ENCODE peak calls at places on chromosome 5, in eight cellular contexts. G, H, M, C, A, W, J and K are unnamed samples.
A peak's percentile ranks its signal among the peaks of the same experiment; 100 is the strongest.

GRCh38 chr5:160333726-160334125 is 21.4 kb upstream of the CCNJL start:
- DNase-seq in C (no peak), M (no peak), W (peak; percentile 18), A (no peak), J (no peak), G (peak; percentile 21), H (peak; percentile 60), K (no peak)

GRCh38 chr5:149895416-149896345 is 48.9 kb downstream of the PDE6A start:
- DNase-seq in J (no peak), A (no peak), C (no peak), W (no peak), H (peak; percentile 78), G (peak; percentile 61), M (no peak), K (no peak)

GRCh38 chr5:174317261-174317894 is 271.9 kb downstream of the NSG2 start:
- DNase-seq in H (peak; percentile 29), A (no peak), G (peak; percentile 56), J (no peak), C (no peak), M (peak; percentile 61), W (peak; percentile 59), K (no peak)

GRCh38 chr5:94457788-94458187 is 160.6 kb downstream of the KIAA0825 start:
- DNase-seq in H (no peak), A (no peak), G (no peak), M (no peak), C (no peak), W (no peak), J (no peak), K (no peak)

GRCh38 chr5:59117320-59117719 is 534.4 kb downstream of the RAB3C start:
- DNase-seq in A (no peak), J (no peak), G (no peak), M (no peak), H (no peak), W (no peak), C (no peak), K (no peak)

GRCh38 chr5:105807251-105807650 is 1863.5 kb downstream of the EFNA5 start:
- DNase-seq in M (no peak), H (no peak), G (no peak), C (no peak), J (no peak), W (no peak), A (no peak), K (no peak)

GRCh38 chr5:122942164-122942914 is 94.2 kb downstream of the PPIC start:
- DNase-seq in M (no peak), C (no peak), W (no peak), H (peak; percentile 10), G (peak; percentile 7), J (no peak), A (no peak), K (no peak)

GRCh38 chr5:9523090-9523813 is 22.6 kb downstream of the SEMA5A start:
- DNase-seq in M (peak; percentile 15), G (no peak), A (no peak), J (no peak), C (no peak), W (no peak), H (peak; percentile 32), K (no peak)

GRCh38 chr5:76406567-76407155 is 3.6 kb downstream of the IQGAP2 start:
- DNase-seq in A (peak; percentile 50), C (no peak), H (no peak), G (no peak), W (no peak), J (no peak), M (no peak), K (no peak)

GRCh38 chr5:69033690-69034089 is 60.1 kb upstream of the SLC30A5 start:
- DNase-seq in A (no peak), M (no peak), C (no peak), W (no peak), H (no peak), G (no peak), J (no peak), K (no peak)

GRCh38 chr5:147901555-147901954 is 4.8 kb downstream of the C5orf46 start:
- DNase-seq in A (no peak), C (no peak), G (no peak), M (peak; percentile 73), J (no peak), W (no peak), H (no peak), K (no peak)

GRCh38 chr5:172451771-172452197 is 2.5 kb downstream of the SH3PXD2B start:
- DNase-seq in J (peak; percentile 46), W (no peak), H (peak; percentile 74), A (no peak), M (peak; percentile 87), G (peak; percentile 86), C (no peak), K (no peak)

GRCh38 chr5:123806644-123807043 is 294.7 kb downstream of the CSNK1G3 start:
- DNase-seq in J (no peak), C (no peak), M (no peak), G (no peak), W (no peak), H (no peak), A (no peak), K (no peak)

GRCh38 chr5:92769986-92770385 is 811.0 kb downstream of the NR2F1-AS1 start:
- DNase-seq in H (no peak), J (no peak), C (no peak), A (no peak), G (peak; percentile 30), W (no peak), M (no peak), K (peak; percentile 29)

GRCh38 chr5:71752441-71753190 is 33.5 kb downstream of the CARTPT start:
- DNase-seq in G (no peak), A (no peak), W (no peak), C (no peak), J (no peak), H (no peak), M (no peak), K (no peak)

GRCh38 chr5:71762826-71763225 is 43.8 kb downstream of the CARTPT start:
- DNase-seq in W (no peak), M (no peak), A (no peak), C (no peak), G (no peak), H (no peak), J (no peak), K (no peak)

DNA sequence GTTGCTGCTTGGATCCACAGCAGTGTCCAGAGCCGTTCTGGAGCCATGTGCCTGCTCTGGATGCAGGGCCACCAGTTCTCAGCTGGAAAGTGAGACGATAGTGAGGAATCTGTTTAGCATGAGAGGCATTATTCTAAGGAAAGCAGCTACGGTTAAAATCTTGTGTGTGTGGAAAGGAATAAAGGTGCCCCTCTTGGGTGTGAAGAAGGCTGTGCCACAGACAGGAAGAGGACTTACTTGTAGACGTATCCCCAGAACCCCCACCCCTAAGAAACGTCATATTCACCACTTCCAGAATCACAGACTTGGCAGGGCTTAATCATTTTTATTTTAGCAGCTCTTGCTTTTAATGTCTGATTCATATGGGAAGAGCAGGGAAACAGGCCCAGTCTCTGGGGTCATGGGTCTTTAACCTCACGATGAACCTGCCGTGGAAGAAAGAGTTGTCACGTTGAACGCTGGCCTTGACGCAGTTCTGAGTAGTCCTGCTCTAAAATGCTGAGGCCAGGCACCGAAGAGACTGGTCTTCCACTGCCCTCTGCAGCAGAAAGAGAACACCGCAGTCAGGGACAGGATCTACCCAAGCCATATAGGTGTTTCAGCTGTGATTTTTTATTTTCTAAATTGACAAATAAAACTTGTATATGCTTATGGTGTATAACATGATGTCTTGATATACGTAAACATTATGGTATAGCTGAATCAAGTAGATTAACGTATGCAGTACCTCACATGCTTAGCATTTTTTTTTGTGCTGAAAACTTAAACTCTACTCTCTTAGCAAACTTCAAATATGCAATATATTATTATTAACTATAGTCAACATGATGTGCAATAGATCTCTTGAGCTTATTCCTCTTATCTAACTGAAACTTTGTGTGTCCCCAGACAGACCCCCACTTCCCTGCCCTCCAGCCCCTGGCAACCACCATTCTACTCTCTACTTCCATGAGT is 38.8 kb downstream of the CARTPT start:
- DNase-seq in M (peak; percentile 77), W (no peak), C (peak; percentile 54), A (no peak), J (peak; percentile 36), G (peak; percentile 81), H (peak; percentile 54), K (peak; percentile 11)
- H3K27ac ChIP-seq in M (peak overlapping the region; percentile 34), W (no peak overlapping the region), C (no peak overlapping the region), A (no peak overlapping the region), J (no peak overlapping the region), G (no peak overlapping the region), H (no peak overlapping the region), K (no peak overlapping the region)

GRCh38 chr5:133267601-133268000 is 215.8 kb downstream of the HSPA4 start:
- DNase-seq in J (no peak), H (no peak), W (no peak), M (no peak), G (no peak), A (no peak), C (no peak), K (no peak)
- H3K4me3 ChIP-seq in J (no peak overlapping the region), H (no peak overlapping the region), W (no peak overlapping the region), M (no peak overlapping the region), G (no peak overlapping the region), A (no peak overlapping the region), C (no peak overlapping the region), K (no peak overlapping the region)

GRCh38 chr5:150901446-150901845 is 3.3 kb downstream of the ZNF300 start:
- DNase-seq in H (no peak), G (no peak), M (no peak), A (no peak), C (no peak), J (no peak), W (no peak), K (no peak)
- H3K9me3 ChIP-seq in H (peaks cover 57% of the 10 kb centered on the region), G (peaks cover 3% of the 10 kb centered on the region), M (peaks cover 53% of the 10 kb centered on the region), A (peaks cover 81% of the 10 kb centered on the region), C (peaks cover 65% of the 10 kb centered on the region), J (peaks cover 69% of the 10 kb centered on the region), W (peaks cover 52% of the 10 kb centered on the region), K (peaks cover 8% of the 10 kb centered on the region)

GRCh38 chr5:987761-988160 is 20.8 kb upstream of the NKD2 start:
- DNase-seq in G (no peak), W (no peak), M (no peak), J (no peak), A (no peak), H (no peak), C (no peak), K (no peak)

GRCh38 chr5:988316-988715 is 20.3 kb upstream of the NKD2 start:
- DNase-seq in H (no peak), M (no peak), G (no peak), J (no peak), A (no peak), C (no peak), W (no peak), K (no peak)

GRCh38 chr5:994272-994607 is 14.4 kb upstream of the NKD2 start:
- DNase-seq in J (no peak), A (no peak), M (no peak), C (no peak), H (no peak), G (no peak), W (no peak), K (no peak)

GRCh38 chr5:991472-992267 is 16.9 kb upstream of the NKD2 start:
- DNase-seq in J (no peak), M (peak; percentile 58), W (no peak), A (peak; percentile 34), G (no peak), C (no peak), H (no peak), K (no peak)

DNA sequence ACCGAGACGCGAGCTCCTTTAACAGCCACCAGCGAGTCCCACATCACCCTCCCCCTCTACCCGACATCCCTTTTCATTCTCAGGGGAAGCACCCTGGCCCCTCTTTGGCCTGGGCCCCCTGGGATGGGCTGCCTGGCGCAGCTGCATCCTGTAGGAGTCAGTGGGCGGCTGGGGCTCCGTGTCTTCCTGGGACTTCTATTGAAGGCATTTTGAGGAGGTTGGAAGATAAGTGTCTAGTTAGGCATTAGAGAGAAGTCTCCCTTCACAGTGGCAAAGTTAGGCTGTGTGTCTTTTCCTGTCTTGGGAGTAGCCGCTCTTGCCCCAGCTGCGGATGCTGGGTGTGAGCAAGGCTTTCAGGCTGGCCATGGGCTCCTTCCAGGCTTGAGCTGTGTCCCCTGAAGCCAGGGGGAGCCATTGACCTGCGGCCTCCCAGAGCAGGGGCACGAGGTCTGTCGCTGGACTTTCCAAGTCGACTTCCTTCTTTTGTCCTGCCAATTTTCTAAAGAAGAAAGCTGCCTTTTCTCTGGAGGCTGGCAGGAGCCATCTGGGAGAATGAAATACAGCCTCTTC is 18.6 kb upstream of the NKD2 start:
- DNase-seq in J (peak; percentile 73), H (no peak), C (no peak), A (peak; percentile 68), W (peak; percentile 70), M (peak; percentile 78), G (no peak), K (no peak)
- H3K27ac ChIP-seq in J (no peak overlapping the region), H (no peak overlapping the region), C (no peak overlapping the region), A (peak overlapping the region; percentile 69), W (peak overlapping the region; percentile 68), M (no peak overlapping the region), G (no peak overlapping the region), K (no peak overlapping the region)